ENCODE peak calls at places on chromosomes 4 and X, in ten cellular contexts. L is stimulated activated CD4-positive, alpha-beta T cell treated with anti-CD3 and anti-CD28 coated beads, Interleukin-1b, Interleukin-23, amount 100 ng/mL, for 48 hours; Y is retina; Z is lower lobe of right lung; D is NAMALWA; Q is foreskin fibroblast; A is stimulated activated naive B cell treated with anti-CD40 and anti-IgM and Interleukin-4, amounts not matched to agents 10 μg/mL and 1 μg/mL and 100 μg/mL, for 72 hours; O is GM03348; B is hepatocyte; C is left ventricle myocardium inferior. F is an unnamed sample.

GRCh38 chr4:6591781-6592180 is 16.8 kb downstream of the MAN2B2 start:
- DNase-seq in L (no peak), Y (no peak), Z (no peak), D (peak), Q (no peak), A (no peak), O (no peak), B (no peak), C (no peak), F (no peak)

GRCh38 chrX:115911967-115912366 is 258.6 kb upstream of the AGTR2 start:
- DNase-seq in L (no peak), Y (no peak), Z (no peak), D (no peak), Q (no peak), A (no peak), O (no peak), B (no peak), C (no peak), F (no peak)

GRCh38 chr4:17024430-17024829 is 126.0 kb upstream of the LDB2 start:
- DNase-seq in L (no peak), Y (no peak), Z (no peak), D (no peak), Q (peak), A (no peak), O (peak), B (no peak), C (no peak), F (no peak)

GRCh38 chrX:17187301-17187836 is 187.6 kb upstream of the NHS start:
- DNase-seq in L (no peak), Y (peak), Z (no peak), D (no peak), Q (no peak), A (no peak), O (no peak), B (no peak), C (no peak), F (no peak)

GRCh38 chr4:8689741-8690140 is 97.2 kb downstream of the CPZ start:
- DNase-seq in L (no peak), Y (no peak), Z (no peak), D (no peak), Q (no peak), A (no peak), O (no peak), B (no peak), C (no peak), F (no peak)

GRCh38 chrX:131057706-131058105 is 440 bp upstream of the ARHGAP36 start:
- DNase-seq in L (no peak), Y (no peak), Z (no peak), D (no peak), Q (no peak), A (no peak), O (no peak), B (no peak), C (no peak), F (no peak)

GRCh38 chr4:177554966-177555574 is 112.8 kb upstream of the AGA start:
- DNase-seq in L (peak), Y (peak), Z (no peak), D (peak), Q (peak), A (no peak), O (peak), B (peak), C (no peak), F (peak)

GRCh38 chr4:52014903-52015302 is 5.3 kb downstream of the LRRC66 start:
- DNase-seq in L (no peak), Y (no peak), Z (no peak), D (no peak), Q (no peak), A (no peak), O (no peak), B (no peak), C (no peak), F (no peak)

GRCh38 chrX:43745938-43746721 is 90.0 kb downstream of the MAOA start:
- DNase-seq in L (no peak), Y (no peak), Z (no peak), D (no peak), Q (peak), A (no peak), O (peak), B (no peak), C (no peak), F (no peak)

GRCh38 chr4:40536032-40536431 is 93.6 kb downstream of the RBM47 start:
- DNase-seq in L (no peak), Y (no peak), Z (no peak), D (peak), Q (no peak), A (peak), O (no peak), B (no peak), C (no peak), F (no peak)

GRCh38 chr4:108210989-108211725 is 42.4 kb upstream of the LEF1 start:
- DNase-seq in L (no peak), Y (peak), Z (no peak), D (no peak), Q (peak), A (no peak), O (no peak), B (no peak), C (no peak), F (peak)

GRCh38 chrX:16188687-16189086 is 21.4 kb downstream of the MAGEB17 start:
- DNase-seq in L (no peak), Y (no peak), Z (no peak), D (no peak), Q (peak), A (no peak), O (no peak), B (no peak), C (no peak), F (peak)

GRCh38 chr4:40698733-40699132 is 51.0 kb upstream of the NSUN7 start:
- DNase-seq in L (no peak), Y (no peak), Z (no peak), D (no peak), Q (no peak), A (no peak), O (no peak), B (no peak), C (no peak), F (no peak)

GRCh38 chr4:121796283-121796682 is 4.8 kb upstream of the EXOSC9 start:
- DNase-seq in L (no peak), Y (no peak), Z (no peak), D (no peak), Q (no peak), A (no peak), O (no peak), B (no peak), C (no peak), F (no peak)

GRCh38 chr4:2745981-2746806 is 9.9 kb downstream of the TNIP2 start:
- DNase-seq in L (peak), Y (no peak), Z (peak), D (peak), Q (peak), A (peak), O (peak), B (peak), C (peak), F (no peak)

GRCh38 chr4:52659016-52659721 is at the start of gene USP46:
- DNase-seq in L (peak), Y (peak), Z (peak), D (peak), Q (peak), A (peak), O (peak), B (peak), C (peak), F (peak)

GRCh38 chr4:1813915-1814314 is 20.8 kb downstream of the FGFR3 start:
- DNase-seq in L (no peak), Y (no peak), Z (no peak), D (peak), Q (no peak), A (no peak), O (no peak), B (no peak), C (no peak), F (no peak)

GRCh38 chr4:141518222-141518621 is 118.2 kb upstream of the IL15 start:
- DNase-seq in L (no peak), Y (no peak), Z (no peak), D (no peak), Q (no peak), A (no peak), O (no peak), B (no peak), C (no peak), F (no peak)

GRCh38 chrX:20317873-20318272 is 51.2 kb upstream of the RPS6KA3 start:
- DNase-seq in L (no peak), Y (no peak), Z (no peak), D (no peak), Q (no peak), A (no peak), O (no peak), B (no peak), C (no peak), F (no peak)

GRCh38 chr4:125765936-125766335 is 451.2 kb downstream of the FAT4 start:
- DNase-seq in L (no peak), Y (no peak), Z (no peak), D (no peak), Q (peak), A (no peak), O (peak), B (no peak), C (no peak), F (no peak)

GRCh38 chr4:189787216-189788031 is 153.2 kb upstream of the FRG1 start:
- DNase-seq in L (no peak), Y (no peak), Z (no peak), D (no peak), Q (no peak), A (no peak), O (peak), B (no peak), C (no peak), F (no peak)

GRCh38 chr4:121535351-121535750 is 154.5 kb upstream of the QRFPR start:
- DNase-seq in L (no peak), Y (no peak), Z (no peak), D (no peak), Q (no peak), A (no peak), O (no peak), B (no peak), C (no peak), F (no peak)

GRCh38 chrX:45508459-45508858 is 307.8 kb upstream of the DIPK2B start:
- DNase-seq in L (no peak), Y (no peak), Z (no peak), D (no peak), Q (peak), A (no peak), O (no peak), B (no peak), C (no peak), F (no peak)

GRCh38 chr4:77721073-77721472 is 98.1 kb downstream of the CNOT6L start:
- DNase-seq in L (no peak), Y (no peak), Z (no peak), D (no peak), Q (no peak), A (no peak), O (no peak), B (no peak), C (no peak), F (no peak)

GRCh38 chr4:1291091-1291490 is 1.4 kb downstream of the MAEA start:
- DNase-seq in L (no peak), Y (no peak), Z (no peak), D (no peak), Q (no peak), A (no peak), O (no peak), B (no peak), C (no peak), F (peak)

GRCh38 chrX:44343412-44343942 is at the start of gene EFHC2:
- DNase-seq in L (peak), Y (peak), Z (peak), D (peak), Q (peak), A (no peak), O (peak), B (peak), C (peak), F (peak)

GRCh38 chr4:106502106-106502699 is 133.6 kb upstream of the GIMD1 start:
- DNase-seq in L (peak), Y (peak), Z (peak), D (peak), Q (peak), A (peak), O (peak), B (peak), C (peak), F (no peak)

GRCh38 chr4:76060506-76060905 is 14.0 kb upstream of the ART3 start:
- DNase-seq in L (no peak), Y (no peak), Z (no peak), D (no peak), Q (no peak), A (no peak), O (no peak), B (no peak), C (no peak), F (no peak)

GRCh38 chr4:1340181-1340747 is 6.7 kb upstream of the UVSSA start:
- DNase-seq in L (no peak), Y (no peak), Z (no peak), D (no peak), Q (no peak), A (no peak), O (no peak), B (no peak), C (no peak), F (no peak)

GRCh38 chr4:177118596-177118995 is 191.1 kb upstream of the NEIL3 start:
- DNase-seq in L (no peak), Y (peak), Z (no peak), D (no peak), Q (peak), A (no peak), O (peak), B (no peak), C (peak), F (no peak)

GRCh38 chr4:2273657-2274319 is 11.9 kb upstream of the MXD4 start:
- DNase-seq in L (no peak), Y (no peak), Z (no peak), D (no peak), Q (no peak), A (no peak), O (no peak), B (no peak), C (no peak), F (peak)

GRCh38 chr4:114558446-114559020 is 40.1 kb upstream of the UGT8 start:
- DNase-seq in L (no peak), Y (peak), Z (no peak), D (peak), Q (no peak), A (no peak), O (no peak), B (no peak), C (no peak), F (peak)

GRCh38 chrX:114584434-114584943 is 603 bp downstream of the HTR2C start:
- DNase-seq in L (no peak), Y (peak), Z (no peak), D (no peak), Q (peak), A (no peak), O (peak), B (peak), C (no peak), F (no peak)

GRCh38 chr4:139559692-139560091 is 3.7 kb upstream of the SETD7 start:
- DNase-seq in L (no peak), Y (no peak), Z (no peak), D (peak), Q (no peak), A (no peak), O (no peak), B (no peak), C (no peak), F (no peak)

GRCh38 chr4:91113130-91113706 is 986.0 kb downstream of the CCSER1 start:
- DNase-seq in L (no peak), Y (peak), Z (no peak), D (peak), Q (peak), A (no peak), O (peak), B (peak), C (no peak), F (peak)

GRCh38 chr4:15232725-15233597 is 194.9 kb upstream of the C1QTNF7 start:
- DNase-seq in L (peak), Y (no peak), Z (no peak), D (no peak), Q (peak), A (no peak), O (peak), B (peak), C (no peak), F (no peak)

GRCh38 chr4:183823394-183823793 is 81.7 kb upstream of the STOX2 start:
- DNase-seq in L (no peak), Y (no peak), Z (no peak), D (no peak), Q (peak), A (no peak), O (peak), B (peak), C (peak), F (no peak)

GRCh38 chr4:36244257-36245084 is at the start of gene ARAP2:
- DNase-seq in L (peak), Y (peak), Z (peak), D (peak), Q (peak), A (peak), O (peak), B (peak), C (peak), F (peak)

GRCh38 chr4:7166286-7166685 is 26.1 kb upstream of the SORCS2 start:
- DNase-seq in L (no peak), Y (no peak), Z (no peak), D (no peak), Q (no peak), A (no peak), O (no peak), B (no peak), C (no peak), F (no peak)

GRCh38 chr4:90495936-90496335 is 368.7 kb downstream of the CCSER1 start:
- DNase-seq in L (no peak), Y (no peak), Z (no peak), D (no peak), Q (no peak), A (no peak), O (no peak), B (no peak), C (no peak), F (no peak)